ENCODE peak calls at places on chromosomes 2 and 18, in five cellular contexts. N is A549, I is SK-N-SH, R is suprapubic skin, C is stomach. Z is an unnamed sample. For H3K4me1, the result is how much of the 10 kb centered on the place peaks cover.

GRCh38 chr2:198441246-198441645 is 636.9 kb downstream of the PLCL1 start:
- DNase-seq in C (no peak), N (no peak), R (no peak), I (no peak), Z (no peak)

GRCh38 chr2:620456-621302 is 56.5 kb downstream of the TMEM18 start:
- DNase-seq in I (peak), C (no peak), R (no peak), N (no peak), Z (no peak)

GRCh38 chr2:215499330-215499729 is 63.5 kb upstream of the FN1 start:
- DNase-seq in N (no peak), C (no peak), I (no peak), R (no peak), Z (no peak)

GRCh38 chr18:23487738-23488625 is 15.3 kb upstream of the RMC1 start:
- DNase-seq in R (no peak), C (peak), N (no peak), I (no peak), Z (no peak)

GRCh38 chr2:20226152-20226545 is 1.2 kb upstream of the SDC1 start:
- DNase-seq in N (no peak), I (no peak), C (no peak), R (peak), Z (peak)

GRCh38 chr18:22538463-22538862 is 120.7 kb upstream of the CTAGE1 start:
- DNase-seq in N (no peak), I (no peak), C (no peak), R (peak), Z (no peak)

GRCh38 chr2:221254281-221254680 is 317.8 kb downstream of the EPHA4 start:
- DNase-seq in I (no peak), R (no peak), C (no peak), N (no peak), Z (no peak)

GRCh38 chr18:24734058-24734457 is 273.6 kb downstream of the HRH4 start:
- DNase-seq in N (no peak), R (no peak), I (peak), C (no peak), Z (no peak)

GRCh38 chr2:122031544-122032263 is 276.3 kb downstream of the TSN start:
- DNase-seq in R (no peak), N (no peak), I (peak), C (no peak), Z (no peak)

GRCh38 chr2:2291500-2292260 is 39.4 kb downstream of the MYT1L start:
- DNase-seq in R (no peak), N (peak), I (peak), C (no peak), Z (no peak)

GRCh38 chr2:129334128-129334527 is 645.3 kb upstream of the RAB6C start:
- DNase-seq in C (no peak), I (no peak), N (no peak), R (no peak), Z (no peak)

GRCh38 chr2:76640905-76641304 is 881.3 kb downstream of the LRRTM4 start:
- DNase-seq in I (no peak), N (no peak), C (no peak), R (no peak), Z (no peak)

GRCh38 chr2:28643324-28643723 is 108.3 kb upstream of the PPP1CB start:
- DNase-seq in R (no peak), C (peak), N (no peak), I (no peak), Z (peak)

GRCh38 chr2:28643911-28644334 is 107.7 kb upstream of the PPP1CB start:
- DNase-seq in N (no peak), R (no peak), I (peak), C (peak), Z (peak)

GRCh38 chr2:28644760-28645159 is 106.9 kb upstream of the PPP1CB start:
- DNase-seq in N (no peak), R (no peak), C (no peak), I (no peak), Z (peak)

GRCh38 chr2:28640908-28641300 is 110.7 kb upstream of the PPP1CB start:
- DNase-seq in R (no peak), I (no peak), N (no peak), C (no peak), Z (no peak)

GRCh38 chr2:28642796-28643195 is 108.8 kb upstream of the PPP1CB start:
- DNase-seq in R (no peak), C (no peak), I (no peak), N (no peak), Z (peak)
- H3K4me1 ChIP-seq in R (under half), C (under half), I (under half), N (under half), Z (under half)

GRCh38 chr18:27778441-27778840 is 398.5 kb downstream of the CDH2 start:
- DNase-seq in C (no peak), N (no peak), R (no peak), I (no peak), Z (no peak)
- TF ChIP-seq CTCF in C (no peak), N (peak), R (no peak), I (peak), Z (no peak)

GRCh38 chr2:54466880-54467279 is 10.8 kb downstream of the SPTBN1 start:
- DNase-seq in C (no peak), N (no peak), I (no peak), R (no peak), Z (peak)
- TF ChIP-seq EP300 in C (peak), N (no peak), I (no peak), R (no peak), Z (no peak)

DNA sequence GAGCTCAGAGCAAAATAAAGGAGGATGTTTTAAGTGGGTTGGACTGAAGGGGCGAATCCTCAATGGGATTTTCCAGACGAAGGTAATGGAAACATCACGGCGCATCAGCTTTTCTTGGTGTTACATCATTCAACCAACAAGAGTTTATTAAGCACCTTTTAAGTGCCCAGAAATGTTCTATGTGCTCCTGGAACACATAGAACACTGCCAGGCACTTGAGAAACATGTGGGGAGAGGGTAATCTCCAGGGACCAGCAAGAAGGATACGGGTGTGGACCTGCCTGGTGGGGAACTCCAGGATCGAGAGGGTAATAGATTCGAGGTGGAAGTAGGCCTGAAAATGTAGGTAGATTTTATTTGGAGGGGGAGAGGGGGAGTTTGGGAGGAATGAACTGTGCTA is 168.6 kb downstream of the PRKCE start:
- DNase-seq in N (no peak), R (no peak), I (no peak), C (no peak), Z (no peak)
- H3K4me1 ChIP-seq in N (half or more), R (half or more), I (under half), C (half or more), Z (under half)

DNA sequence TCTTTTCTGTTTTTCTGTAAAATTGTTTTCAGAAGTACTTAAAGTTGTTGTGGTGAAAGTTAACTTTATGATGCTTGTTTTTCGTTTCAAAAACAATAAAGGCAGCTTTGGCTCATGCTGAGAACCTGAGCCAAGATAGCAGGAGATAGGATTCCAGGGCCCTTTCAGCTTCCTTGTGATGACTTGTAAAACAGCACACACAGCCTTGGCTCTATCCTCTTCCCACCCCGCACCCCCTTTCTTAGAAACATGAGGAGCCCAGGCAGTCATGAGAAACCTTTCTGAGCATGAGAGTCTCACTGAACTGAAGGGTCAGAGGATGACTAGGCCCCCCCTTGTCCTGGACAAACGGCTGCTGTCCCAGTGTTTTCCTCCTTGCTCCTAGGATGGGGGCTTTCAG is 12.4 kb upstream of the CHRNA1 start:
- DNase-seq in I (no peak), N (no peak), R (no peak), C (no peak), Z (no peak)
- TF ChIP-seq CTCF in I (no peak), N (no peak), R (no peak), C (no peak), Z (no peak)

GRCh38 chr2:32836961-32837360 is 109.8 kb upstream of the LTBP1 start:
- DNase-seq in C (peak), R (no peak), I (peak), N (no peak), Z (no peak)
- TF ChIP-seq EP300 in C (no peak), R (no peak), I (peak), N (no peak), Z (no peak)

DNA sequence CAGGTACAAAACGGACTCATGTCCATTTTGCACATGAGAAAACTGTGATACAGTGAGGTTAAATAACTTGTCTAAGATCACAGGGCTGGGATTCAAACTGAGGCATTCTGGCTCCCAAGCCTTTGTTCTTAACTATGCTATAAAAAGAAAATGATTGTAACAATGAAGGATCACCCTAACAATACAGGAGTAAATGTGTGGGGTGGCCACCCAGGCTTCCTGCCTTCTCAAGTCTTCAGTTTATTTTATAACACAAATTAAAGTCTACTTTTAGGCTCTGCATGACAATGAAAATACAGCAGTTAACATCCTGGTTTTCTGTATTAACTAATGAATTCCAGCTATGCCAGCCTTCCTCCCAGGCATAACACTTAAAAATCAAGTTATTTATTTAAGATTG is 7.6 kb downstream of the WDFY1 start:
- DNase-seq in I (no peak), R (no peak), N (no peak), C (no peak), Z (no peak)
- H3K4me1 ChIP-seq in I (under half), R (half or more), N (half or more), C (half or more), Z (under half)

Z was measured in ovary.